ENCODE peak calls at places on chromosomes 3 and 15, in six cellular contexts. One of them, this sample, is unnamed.

GRCh38 chr3:39139442-39139841 is 13.9 kb downstream of the CSRNP1 start:
- DNase-seq in ovary: no peak
- DNase-seq in stomach: no peak
- DNase-seq in suprapubic skin: no peak
- DNase-seq in transverse colon: no peak
- DNase-seq in A549: no peak
- DNase-seq in this sample: no peak

GRCh38 chr3:66428733-66429132 is 72.1 kb downstream of the LRIG1 start:
- DNase-seq in ovary: peak
- DNase-seq in stomach: peak
- DNase-seq in suprapubic skin: peak
- DNase-seq in transverse colon: peak
- DNase-seq in A549: peak
- DNase-seq in this sample: no peak

GRCh38 chr3:185896565-185896964 is 41.2 kb downstream of the TRA2B start:
- DNase-seq in ovary: no peak
- DNase-seq in stomach: no peak
- DNase-seq in suprapubic skin: no peak
- DNase-seq in transverse colon: no peak
- DNase-seq in A549: no peak
- DNase-seq in this sample: no peak

GRCh38 chr3:171867976-171868375 is 24.8 kb downstream of the TMEM212 start:
- DNase-seq in ovary: no peak
- DNase-seq in stomach: no peak
- DNase-seq in suprapubic skin: no peak
- DNase-seq in transverse colon: no peak
- DNase-seq in A549: no peak
- DNase-seq in this sample: no peak

GRCh38 chr15:41494922-41495735 is 1.5 kb downstream of the ITPKA start:
- DNase-seq in ovary: no peak
- DNase-seq in stomach: peak
- DNase-seq in suprapubic skin: no peak
- DNase-seq in transverse colon: no peak
- DNase-seq in A549: no peak
- DNase-seq in this sample: no peak

GRCh38 chr15:91435108-91435507 is 335.1 kb downstream of the SV2B start:
- DNase-seq in ovary: no peak
- DNase-seq in stomach: no peak
- DNase-seq in suprapubic skin: no peak
- DNase-seq in transverse colon: no peak
- DNase-seq in A549: no peak
- DNase-seq in this sample: no peak

GRCh38 chr3:129304141-129304540 is 25.5 kb downstream of the HMCES start:
- DNase-seq in ovary: no peak
- DNase-seq in stomach: no peak
- DNase-seq in suprapubic skin: no peak
- DNase-seq in transverse colon: no peak
- DNase-seq in A549: no peak
- DNase-seq in this sample: no peak

GRCh38 chr15:63121382-63122001 is at the start of gene LACTB:
- DNase-seq in ovary: peak
- DNase-seq in stomach: peak
- DNase-seq in suprapubic skin: peak
- DNase-seq in transverse colon: peak
- DNase-seq in A549: peak
- DNase-seq in this sample: peak

GRCh38 chr3:160564949-160565441 is 376 bp downstream of the KPNA4 start:
- DNase-seq in ovary: no peak
- DNase-seq in stomach: peak
- DNase-seq in suprapubic skin: peak
- DNase-seq in transverse colon: peak
- DNase-seq in A549: peak
- DNase-seq in this sample: peak

GRCh38 chr3:59879033-59879655 is 829.3 kb upstream of the CFAP20DC start:
- DNase-seq in ovary: no peak
- DNase-seq in stomach: no peak
- DNase-seq in suprapubic skin: no peak
- DNase-seq in transverse colon: no peak
- DNase-seq in A549: no peak
- DNase-seq in this sample: no peak

GRCh38 chr3:146625117-146625775 is 20.1 kb upstream of the PLSCR5 start:
- DNase-seq in ovary: no peak
- DNase-seq in stomach: no peak
- DNase-seq in suprapubic skin: no peak
- DNase-seq in transverse colon: no peak
- DNase-seq in A549: no peak
- DNase-seq in this sample: no peak

DNA sequence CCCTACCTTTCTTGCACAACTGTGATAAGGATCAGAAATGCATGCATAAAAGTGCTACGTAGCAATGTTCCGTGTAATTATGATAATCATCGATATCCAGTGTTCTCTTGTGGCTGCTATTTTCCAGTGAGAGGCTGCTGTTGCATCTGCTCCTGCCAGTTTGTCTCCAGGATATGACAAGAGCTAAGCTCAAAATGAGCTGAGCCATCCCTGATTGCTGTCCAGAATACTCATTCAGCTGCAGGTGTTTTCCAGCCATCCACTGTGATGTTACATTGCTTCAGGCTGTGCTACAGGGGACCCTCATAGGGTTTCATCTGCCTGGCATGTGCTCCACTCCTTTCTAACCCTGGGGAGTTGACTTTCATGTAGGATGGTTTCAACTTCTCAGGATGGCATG is 976.1 kb downstream of the ROBO1 start:
- DNase-seq in ovary: no peak
- DNase-seq in stomach: no peak
- DNase-seq in suprapubic skin: no peak
- DNase-seq in transverse colon: no peak
- DNase-seq in A549: no peak
- DNase-seq in this sample: no peak
- TF ChIP-seq EP300 in ovary: no peak
- TF ChIP-seq EP300 in stomach: no peak
- TF ChIP-seq EP300 in suprapubic skin: no peak
- TF ChIP-seq EP300 in transverse colon: no peak
- TF ChIP-seq EP300 in A549: no peak
- TF ChIP-seq EP300 in this sample: no peak

GRCh38 chr3:179265875-179266274 is 15.0 kb upstream of the KCNMB3 start:
- DNase-seq in ovary: no peak
- DNase-seq in stomach: no peak
- DNase-seq in suprapubic skin: no peak
- DNase-seq in transverse colon: no peak
- DNase-seq in A549: no peak
- DNase-seq in this sample: peak
- TF ChIP-seq EP300 in ovary: no peak
- TF ChIP-seq EP300 in stomach: no peak
- TF ChIP-seq EP300 in suprapubic skin: no peak
- TF ChIP-seq EP300 in transverse colon: no peak
- TF ChIP-seq EP300 in A549: no peak
- TF ChIP-seq EP300 in this sample: no peak

GRCh38 chr3:150783920-150784746 is 21.2 kb upstream of the SIAH2 start:
- DNase-seq in ovary: no peak
- DNase-seq in stomach: no peak
- DNase-seq in suprapubic skin: no peak
- DNase-seq in transverse colon: no peak
- DNase-seq in A549: no peak
- DNase-seq in this sample: no peak
- TF ChIP-seq EP300 in ovary: no peak
- TF ChIP-seq EP300 in stomach: no peak
- TF ChIP-seq EP300 in suprapubic skin: no peak
- TF ChIP-seq EP300 in transverse colon: no peak
- TF ChIP-seq EP300 in A549: no peak
- TF ChIP-seq EP300 in this sample: no peak

DNA sequence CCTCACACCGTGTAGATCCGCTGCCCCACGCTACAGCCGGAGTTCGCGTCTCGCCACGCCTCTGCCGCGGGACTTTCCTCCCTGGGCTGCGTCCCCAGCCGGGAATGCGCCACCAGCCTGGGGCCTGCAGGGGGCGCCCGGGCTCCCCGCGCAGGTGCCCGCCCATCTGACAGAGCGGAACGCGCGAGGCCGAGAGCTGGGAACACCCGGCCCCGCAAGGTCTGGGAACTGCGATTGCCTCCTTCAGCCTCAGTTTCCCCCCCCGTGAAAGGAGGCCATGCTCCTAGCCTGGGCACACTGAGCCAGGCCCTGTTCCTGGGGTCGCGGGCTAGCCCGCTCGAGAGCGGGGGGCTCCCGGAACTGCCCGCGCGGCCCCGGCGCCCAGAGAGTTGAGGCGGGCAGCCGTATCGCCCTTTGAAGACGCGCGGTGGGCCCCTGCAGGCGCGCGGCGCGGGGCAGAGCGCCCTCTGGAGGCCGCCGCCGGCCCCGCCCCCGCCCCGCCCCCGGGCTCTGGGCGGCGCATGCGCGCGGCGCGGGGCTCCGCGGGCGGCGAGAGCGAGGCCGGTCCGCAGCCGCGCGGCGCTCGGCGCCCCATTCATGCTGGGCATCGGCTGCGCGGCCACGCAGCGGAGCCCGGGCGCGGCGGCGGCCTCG is at the start of gene PLXNA1:
- DNase-seq in ovary: peak
- DNase-seq in stomach: peak
- DNase-seq in suprapubic skin: no peak
- DNase-seq in transverse colon: peak
- DNase-seq in A549: peak
- DNase-seq in this sample: no peak
- TF ChIP-seq EP300 in ovary: no peak
- TF ChIP-seq EP300 in stomach: no peak
- TF ChIP-seq EP300 in suprapubic skin: no peak
- TF ChIP-seq EP300 in transverse colon: no peak
- TF ChIP-seq EP300 in A549: no peak
- TF ChIP-seq EP300 in this sample: no peak

GRCh38 chr3:135134717-135135116 is 339.7 kb downstream of the EPHB1 start:
- DNase-seq in ovary: no peak
- DNase-seq in stomach: no peak
- DNase-seq in suprapubic skin: no peak
- DNase-seq in transverse colon: no peak
- DNase-seq in A549: no peak
- DNase-seq in this sample: no peak

GRCh38 chr3:135134293-135134692 is 339.2 kb downstream of the EPHB1 start:
- DNase-seq in ovary: no peak
- DNase-seq in stomach: no peak
- DNase-seq in suprapubic skin: no peak
- DNase-seq in transverse colon: no peak
- DNase-seq in A549: no peak
- DNase-seq in this sample: no peak

GRCh38 chr3:135136361-135137100 is 341.5 kb downstream of the EPHB1 start:
- DNase-seq in ovary: no peak
- DNase-seq in stomach: no peak
- DNase-seq in suprapubic skin: no peak
- DNase-seq in transverse colon: no peak
- DNase-seq in A549: no peak
- DNase-seq in this sample: no peak

GRCh38 chr3:135135445-135135844 is 340.4 kb downstream of the EPHB1 start:
- DNase-seq in ovary: no peak
- DNase-seq in stomach: no peak
- DNase-seq in suprapubic skin: no peak
- DNase-seq in transverse colon: no peak
- DNase-seq in A549: no peak
- DNase-seq in this sample: no peak

DNA sequence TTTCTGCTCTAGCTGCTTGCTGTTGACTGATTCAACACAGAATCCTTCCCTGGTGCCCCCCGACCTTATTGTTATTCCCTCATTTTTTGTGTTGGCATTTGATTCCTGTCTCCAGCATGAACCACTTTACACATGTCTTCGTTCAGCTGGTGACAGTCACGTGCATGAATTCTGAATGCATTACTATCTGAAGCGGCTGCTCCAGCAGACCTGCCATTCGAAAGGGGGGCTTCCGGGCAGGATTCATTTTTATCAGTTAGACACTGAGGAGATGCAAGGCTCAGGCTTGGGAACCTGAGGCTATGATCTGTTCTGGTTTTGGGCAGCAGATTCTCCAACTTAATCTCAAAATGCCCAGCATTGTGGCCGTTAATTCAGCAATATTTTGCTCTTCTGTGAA is 336.2 kb downstream of the EPHB1 start:
- DNase-seq in ovary: no peak
- DNase-seq in stomach: no peak
- DNase-seq in suprapubic skin: no peak
- DNase-seq in transverse colon: no peak
- DNase-seq in A549: no peak
- DNase-seq in this sample: no peak
- TF ChIP-seq EP300 in ovary: no peak
- TF ChIP-seq EP300 in stomach: no peak
- TF ChIP-seq EP300 in suprapubic skin: no peak
- TF ChIP-seq EP300 in transverse colon: no peak
- TF ChIP-seq EP300 in A549: no peak
- TF ChIP-seq EP300 in this sample: no peak

GRCh38 chr3:17149744-17150143 is 265.0 kb downstream of the PLCL2 start:
- DNase-seq in ovary: no peak
- DNase-seq in stomach: no peak
- DNase-seq in suprapubic skin: peak
- DNase-seq in transverse colon: no peak
- DNase-seq in A549: no peak
- DNase-seq in this sample: no peak

GRCh38 chr3:17153209-17153608 is 268.5 kb downstream of the PLCL2 start:
- DNase-seq in ovary: no peak
- DNase-seq in stomach: no peak
- DNase-seq in suprapubic skin: no peak
- DNase-seq in transverse colon: no peak
- DNase-seq in A549: no peak
- DNase-seq in this sample: no peak

GRCh38 chr3:17149076-17149475 is 264.3 kb downstream of the PLCL2 start:
- DNase-seq in ovary: no peak
- DNase-seq in stomach: no peak
- DNase-seq in suprapubic skin: peak
- DNase-seq in transverse colon: no peak
- DNase-seq in A549: no peak
- DNase-seq in this sample: no peak

GRCh38 chr3:17154221-17154620 is 269.5 kb downstream of the PLCL2 start:
- DNase-seq in ovary: no peak
- DNase-seq in stomach: no peak
- DNase-seq in suprapubic skin: peak
- DNase-seq in transverse colon: no peak
- DNase-seq in A549: no peak
- DNase-seq in this sample: no peak

DNA sequence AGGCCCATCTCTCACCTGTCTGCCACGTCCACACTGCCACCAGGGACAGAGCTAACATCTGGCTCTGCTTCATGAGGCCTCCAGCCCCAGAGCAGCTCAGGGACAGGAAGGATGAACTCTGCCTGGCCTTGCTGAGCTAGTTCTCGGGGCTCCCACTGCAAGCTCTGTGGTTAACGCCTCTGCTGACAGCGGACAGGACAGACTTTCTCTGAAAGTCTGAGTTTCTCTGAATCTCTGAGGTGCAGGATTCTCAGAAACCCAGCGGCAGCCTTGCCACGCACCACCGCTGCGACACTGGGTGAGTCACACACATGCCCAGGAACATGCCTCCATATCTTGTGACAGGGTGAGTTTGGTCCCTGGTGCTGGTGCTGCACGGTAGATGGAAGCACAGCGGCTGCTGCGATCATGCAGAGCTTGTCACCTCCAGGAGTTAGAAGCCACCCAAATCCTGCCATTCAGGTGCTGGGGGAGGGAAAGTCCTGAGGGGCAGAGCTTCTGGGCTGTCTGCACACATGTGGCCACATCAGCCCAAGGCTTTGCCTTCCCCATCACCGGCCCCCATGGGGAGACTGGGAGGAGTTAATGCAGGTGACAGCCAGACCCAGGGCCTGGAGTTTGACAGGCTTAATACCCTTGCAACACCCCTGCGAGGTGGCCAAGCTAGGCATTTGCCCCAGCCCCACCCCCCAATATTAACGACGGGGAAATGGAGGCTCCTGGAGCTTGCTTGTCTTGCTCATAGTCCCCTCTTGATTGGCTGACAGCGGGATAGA is 267.0 kb downstream of the PLCL2 start:
- DNase-seq in ovary: no peak
- DNase-seq in stomach: peak
- DNase-seq in suprapubic skin: peak
- DNase-seq in transverse colon: peak
- DNase-seq in A549: no peak
- DNase-seq in this sample: no peak
- TF ChIP-seq EP300 in ovary: no peak
- TF ChIP-seq EP300 in stomach: no peak
- TF ChIP-seq EP300 in suprapubic skin: no peak
- TF ChIP-seq EP300 in transverse colon: no peak
- TF ChIP-seq EP300 in A549: no peak
- TF ChIP-seq EP300 in this sample: no peak